ENCODE peak calls at places on chromosomes 12 and 14, in six cellular contexts. I is tibial artery, Q is GM23338, S is RWPE1, M is neural progenitor cell, G is body of pancreas. U is an unnamed sample.

GRCh38 chr14:99729991-99730875 is 46.1 kb downstream of the CYP46A1 start:
- DNase-seq in I (no peak), Q (peak; percentile 89), S (peak; percentile 60), M (peak; percentile 92), G (peak; percentile 74), U (peak; percentile 77)

GRCh38 chr12:27319394-27319793 is 13.2 kb upstream of the BMAL2 start:
- DNase-seq in I (no peak), Q (no peak), S (peak; percentile 23), M (no peak), G (no peak), U (no peak)

GRCh38 chr12:109873653-109874052 is 6.7 kb downstream of the GLTP start:
- DNase-seq in I (no peak), Q (no peak), S (no peak), M (no peak), G (no peak), U (no peak)

GRCh38 chr12:128947199-128947598 is 93.9 kb downstream of the GLT1D1 start:
- DNase-seq in I (no peak), Q (no peak), S (no peak), M (peak; percentile 26), G (no peak), U (no peak)

GRCh38 chr12:71558445-71558844 is 105.2 kb downstream of the ZFC3H1 start:
- DNase-seq in I (no peak), Q (no peak), S (no peak), M (no peak), G (no peak), U (no peak)

GRCh38 chr12:108633534-108634224 is at the start of gene SELPLG:
- DNase-seq in I (peak; percentile 71), Q (no peak), S (no peak), M (no peak), G (peak; percentile 23), U (peak; percentile 80)

GRCh38 chr12:6553051-6553868 is 2.6 kb downstream of the IFFO1 start:
- DNase-seq in I (peak; percentile 65), Q (no peak), S (no peak), M (no peak), G (no peak), U (no peak)

GRCh38 chr14:90421001-90421580 is 24.3 kb downstream of the CALM1 start:
- DNase-seq in I (no peak), Q (no peak), S (no peak), M (no peak), G (no peak), U (no peak)

GRCh38 chr14:76651410-76652055 is 109.7 kb upstream of the VASH1 start:
- DNase-seq in I (no peak), Q (no peak), S (no peak), M (no peak), G (no peak), U (no peak)

GRCh38 chr14:95696741-95697140 is 10.5 kb downstream of the TCL1B start:
- DNase-seq in I (no peak), Q (no peak), S (no peak), M (no peak), G (no peak), U (no peak)

GRCh38 chr12:79300199-79300568 is 390.6 kb downstream of the PAWR start:
- DNase-seq in I (no peak), Q (peak; percentile 32), S (peak; percentile 2), M (no peak), G (no peak), U (no peak)

GRCh38 chr12:79299447-79300198 is 391.1 kb downstream of the PAWR start:
- DNase-seq in I (no peak), Q (no peak), S (no peak), M (no peak), G (no peak), U (no peak)

GRCh38 chr12:79296871-79297270 is 393.9 kb downstream of the PAWR start:
- DNase-seq in I (no peak), Q (no peak), S (no peak), M (no peak), G (no peak), U (no peak)

GRCh38 chr12:79296128-79296527 is 394.6 kb downstream of the PAWR start:
- DNase-seq in I (no peak), Q (no peak), S (no peak), M (no peak), G (no peak), U (no peak)

DNA sequence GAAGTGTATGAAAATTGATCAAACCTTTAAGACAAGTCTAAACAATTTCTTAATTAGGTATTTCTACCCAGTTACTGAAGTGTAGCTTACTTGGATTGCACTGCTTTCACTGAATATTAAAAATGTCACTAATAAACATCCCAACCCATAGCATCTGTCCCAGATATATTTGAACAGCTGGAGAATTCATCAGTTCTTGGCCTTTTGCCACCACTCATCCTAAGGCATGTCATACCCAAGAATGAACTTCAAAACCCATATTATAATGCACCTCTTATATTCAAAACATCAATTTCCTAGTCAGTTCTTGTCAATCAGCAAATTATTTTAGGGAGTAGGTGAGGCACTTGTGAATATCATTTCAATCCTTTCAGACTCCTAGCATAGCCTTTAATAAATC is 392.3 kb downstream of the PAWR start:
- DNase-seq in I (no peak), Q (no peak), S (no peak), M (no peak), G (no peak), U (no peak)
- H3K27ac ChIP-seq in I (no peak overlapping the region), Q (no peak overlapping the region), S (no peak overlapping the region), M (no peak overlapping the region), G (no peak overlapping the region), U (no peak overlapping the region)

DNA sequence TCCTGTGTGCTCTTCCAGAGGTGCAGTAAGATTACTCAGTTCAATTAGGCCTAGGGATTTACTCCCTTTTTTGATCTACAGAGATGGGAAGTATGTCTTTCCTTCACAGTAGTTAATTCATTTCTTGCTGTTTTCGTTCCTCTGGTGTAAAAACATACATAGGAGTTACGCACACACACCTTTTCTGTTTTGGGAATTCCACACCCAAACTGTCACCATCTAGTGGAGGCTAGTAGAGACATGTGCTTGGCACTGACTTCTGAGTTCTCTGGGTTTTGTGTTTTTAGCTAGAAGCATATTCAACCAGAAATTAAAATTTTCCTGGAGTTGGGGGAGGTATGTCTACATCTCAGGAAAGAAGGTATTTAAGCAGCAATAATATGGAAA is 1.4 kb downstream of the SUSD6 start:
- DNase-seq in I (no peak), Q (no peak), S (peak; percentile 28), M (no peak), G (no peak), U (no peak)
- TF ChIP-seq CTCF in I (no peak), Q (peak; percentile 31), S (peak; percentile 31), M (peak; percentile 20), G (peak; percentile 14), U (no peak)

GRCh38 chr14:104967144-104967413 is 11.1 kb downstream of the AHNAK2 start:
- DNase-seq in I (no peak), Q (no peak), S (no peak), M (no peak), G (no peak), U (no peak)
- H3K27ac ChIP-seq in I (peak overlapping the region; percentile 93), Q (no peak overlapping the region), S (peak overlapping the region; percentile 100), M (no peak overlapping the region), G (peak overlapping the region; percentile 25), U (no peak overlapping the region)

DNA sequence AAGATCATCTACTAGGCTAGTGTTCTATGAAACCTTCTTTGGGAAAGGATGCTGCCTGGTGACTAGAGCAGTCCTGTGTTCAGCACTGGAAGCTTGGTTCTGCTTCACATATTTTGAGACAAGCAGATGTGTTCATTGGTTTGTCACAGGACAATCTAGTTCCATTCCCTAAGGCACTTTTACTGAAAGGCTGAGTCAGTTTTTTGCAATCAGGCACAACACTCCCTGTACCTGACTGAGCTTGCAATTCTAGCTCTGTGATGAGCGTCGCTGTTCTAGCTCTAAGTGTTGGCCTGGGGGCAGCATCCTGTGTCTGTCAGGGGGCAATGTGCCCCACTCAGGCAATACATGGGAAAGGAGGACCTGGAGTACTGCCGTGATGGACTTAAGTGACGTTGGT is 144.4 kb downstream of the CAND1 start:
- DNase-seq in I (no peak), Q (no peak), S (peak; percentile 49), M (no peak), G (no peak), U (no peak)
- TF ChIP-seq CTCF in I (no peak), Q (no peak), S (no peak), M (no peak), G (no peak), U (no peak)

U was measured in CD8-positive, alpha-beta T cell.